ENCODE peak calls at places on chromosomes 3 and 15, in seven cellular contexts. D is K562, C is HCT116, N is A549, Q is Panc1, J is GM23338, X is HepG2. U is an unnamed sample.

GRCh38 chr3:194382196-194382891 is 12.8 kb upstream of the LRRC15 start:
- DNase-seq in C (no peak), N (no peak), J (no peak), Q (no peak), X (no peak), D (no peak), U (no peak)

GRCh38 chr3:171711461-171711860 is 98.8 kb downstream of the PLD1 start:
- DNase-seq in D (no peak), J (no peak), C (no peak), X (no peak), Q (no peak), N (no peak), U (no peak)

GRCh38 chr3:117977504-117978228 is 1057.0 kb downstream of the IGSF11 start:
- DNase-seq in J (no peak), X (no peak), Q (no peak), N (no peak), D (no peak), C (no peak), U (no peak)

GRCh38 chr15:23022156-23022555 is 17.2 kb downstream of the TUBGCP5 start:
- DNase-seq in Q (no peak), N (no peak), C (no peak), D (no peak), J (no peak), X (no peak), U (no peak)

GRCh38 chr3:50186096-50186495 is 5.3 kb upstream of the GNAT1 start:
- DNase-seq in D (no peak), Q (no peak), C (no peak), X (no peak), J (no peak), N (no peak), U (no peak)

GRCh38 chr3:195352895-195353488 is 82.0 kb upstream of the XXYLT1 start:
- DNase-seq in X (peak), D (peak), Q (peak), N (no peak), J (peak), C (peak), U (no peak)

GRCh38 chr3:3170998-3171397 is 8.5 kb downstream of the CRBN start:
- DNase-seq in C (peak), X (no peak), Q (peak), J (peak), D (peak), N (peak), U (peak)

GRCh38 chr15:96894669-96895068 is 564.2 kb downstream of the NR2F2 start:
- DNase-seq in X (no peak), J (no peak), C (no peak), Q (no peak), D (no peak), N (no peak), U (no peak)

GRCh38 chr3:72100062-72100511 is 315.1 kb upstream of the PROK2 start:
- DNase-seq in C (no peak), D (no peak), J (peak), Q (no peak), X (no peak), N (no peak), U (peak)

GRCh38 chr15:77021803-77022381 is 27.0 kb downstream of the PSTPIP1 start:
- DNase-seq in J (no peak), N (no peak), D (no peak), C (no peak), Q (no peak), X (no peak), U (no peak)

GRCh38 chr3:35486295-35486694 is 153.0 kb upstream of the ARPP21 start:
- DNase-seq in D (no peak), X (peak), J (peak), N (no peak), Q (no peak), C (no peak), U (no peak)

GRCh38 chr3:61526307-61526706 is 35.1 kb upstream of the PTPRG start:
- DNase-seq in N (no peak), Q (no peak), C (no peak), D (no peak), J (no peak), X (no peak), U (no peak)

GRCh38 chr3:106428565-106428994 is 559.8 kb upstream of the CBLB start:
- DNase-seq in D (peak), J (no peak), Q (no peak), X (no peak), C (no peak), N (peak), U (peak)

GRCh38 chr3:35602395-35602936 is 36.9 kb upstream of the ARPP21 start:
- DNase-seq in C (no peak), J (no peak), N (no peak), D (no peak), X (no peak), Q (no peak), U (no peak)

GRCh38 chr3:61682671-61683408 is 121.5 kb downstream of the PTPRG start:
- DNase-seq in Q (no peak), J (no peak), N (no peak), D (no peak), C (peak), X (no peak), U (no peak)

GRCh38 chr15:71434774-71435173 is 319.5 kb downstream of the THSD4 start:
- DNase-seq in X (no peak), C (no peak), D (no peak), J (no peak), N (no peak), Q (no peak), U (no peak)

GRCh38 chr15:62075595-62076279 is 9.0 kb downstream of the C2CD4A start:
- DNase-seq in D (no peak), J (no peak), C (no peak), N (no peak), Q (no peak), X (no peak), U (no peak)

GRCh38 chr3:192816274-192816853 is 89.0 kb upstream of the FGF12 start:
- DNase-seq in X (peak), Q (peak), N (peak), D (peak), J (peak), C (peak), U (peak)

GRCh38 chr3:175041369-175041768 is 182.2 kb downstream of the NAALADL2 start:
- DNase-seq in J (no peak), Q (no peak), D (no peak), X (no peak), N (no peak), C (no peak), U (no peak)

GRCh38 chr3:35680866-35681650 is 41.7 kb downstream of the ARPP21 start:
- DNase-seq in Q (no peak), C (no peak), J (no peak), X (no peak), D (no peak), N (no peak), U (no peak)

GRCh38 chr3:175082631-175083030 is 223.5 kb downstream of the NAALADL2 start:
- DNase-seq in X (no peak), C (no peak), Q (no peak), D (no peak), J (no peak), N (no peak), U (no peak)

GRCh38 chr15:86139828-86140227 is 60.2 kb downstream of the AGBL1 start:
- DNase-seq in D (peak), N (peak), J (peak), X (no peak), C (no peak), Q (peak), U (peak)
- TF ChIP-seq REST in D (no peak), N (no peak), J (no peak), X (no peak), C (no peak), Q (no peak), U (no peak)

GRCh38 chr3:183958226-183958625 is 59.5 kb downstream of the ABCC5 start:
- DNase-seq in C (no peak), D (no peak), X (no peak), J (no peak), N (no peak), Q (no peak), U (no peak)

GRCh38 chr3:183953471-183954070 is 64.1 kb downstream of the ABCC5 start:
- DNase-seq in X (no peak), D (no peak), C (no peak), J (no peak), N (no peak), Q (no peak), U (no peak)

GRCh38 chr3:183954875-183955274 is 62.8 kb downstream of the ABCC5 start:
- DNase-seq in J (peak), X (no peak), Q (no peak), C (no peak), D (no peak), N (no peak), U (no peak)

GRCh38 chr3:183958775-183959174 is 58.9 kb downstream of the ABCC5 start:
- DNase-seq in J (no peak), N (no peak), C (no peak), D (no peak), Q (no peak), X (no peak), U (no peak)

GRCh38 chr3:183959214-183959613 is 58.5 kb downstream of the ABCC5 start:
- DNase-seq in N (peak), D (no peak), J (no peak), C (peak), Q (no peak), X (peak), U (no peak)
- TF ChIP-seq REST in N (no peak), D (no peak), J (no peak), C (no peak), Q (no peak), X (no peak), U (no peak)

GRCh38 chr3:145182196-145182911 is 978.6 kb downstream of the PLOD2 start:
- DNase-seq in C (no peak), J (no peak), X (no peak), N (no peak), D (no peak), Q (no peak), U (no peak)

GRCh38 chr3:145190138-145190537 is 970.8 kb downstream of the PLOD2 start:
- DNase-seq in C (no peak), Q (no peak), D (no peak), X (no peak), J (no peak), N (no peak), U (no peak)

GRCh38 chr3:145183261-145183660 is 977.7 kb downstream of the PLOD2 start:
- DNase-seq in D (no peak), X (no peak), Q (no peak), N (no peak), C (no peak), J (no peak), U (no peak)

GRCh38 chr3:145191543-145191942 is 969.4 kb downstream of the PLOD2 start:
- DNase-seq in N (no peak), D (no peak), X (peak), J (no peak), Q (no peak), C (no peak), U (no peak)

GRCh38 chr3:145188079-145188785 is 972.8 kb downstream of the PLOD2 start:
- DNase-seq in D (no peak), J (no peak), Q (no peak), C (no peak), X (no peak), N (no peak), U (no peak)
- TF ChIP-seq REST in D (no peak), J (no peak), Q (no peak), C (no peak), X (no peak), N (no peak), U (no peak)

GRCh38 chr3:179624471-179624870 is 19.9 kb downstream of the NDUFB5 start:
- DNase-seq in J (no peak), C (no peak), D (no peak), X (no peak), Q (no peak), N (no peak), U (no peak)
- TF ChIP-seq REST in J (no peak), C (no peak), D (no peak), X (no peak), Q (no peak), N (no peak), U (no peak)

GRCh38 chr15:49471733-49472132 is 48.7 kb downstream of the FGF7 start:
- DNase-seq in C (no peak), J (no peak), D (peak), N (no peak), X (no peak), Q (no peak), U (no peak)

GRCh38 chr15:49472338-49472737 is 49.3 kb downstream of the FGF7 start:
- DNase-seq in C (no peak), X (no peak), D (no peak), J (no peak), Q (no peak), N (no peak), U (no peak)

GRCh38 chr15:49467782-49468181 is 44.7 kb downstream of the FGF7 start:
- DNase-seq in X (no peak), D (no peak), C (no peak), Q (no peak), N (no peak), J (no peak), U (no peak)

GRCh38 chr15:49466119-49466518 is 43.1 kb downstream of the FGF7 start:
- DNase-seq in D (no peak), X (no peak), Q (no peak), J (no peak), N (no peak), C (no peak), U (no peak)

DNA sequence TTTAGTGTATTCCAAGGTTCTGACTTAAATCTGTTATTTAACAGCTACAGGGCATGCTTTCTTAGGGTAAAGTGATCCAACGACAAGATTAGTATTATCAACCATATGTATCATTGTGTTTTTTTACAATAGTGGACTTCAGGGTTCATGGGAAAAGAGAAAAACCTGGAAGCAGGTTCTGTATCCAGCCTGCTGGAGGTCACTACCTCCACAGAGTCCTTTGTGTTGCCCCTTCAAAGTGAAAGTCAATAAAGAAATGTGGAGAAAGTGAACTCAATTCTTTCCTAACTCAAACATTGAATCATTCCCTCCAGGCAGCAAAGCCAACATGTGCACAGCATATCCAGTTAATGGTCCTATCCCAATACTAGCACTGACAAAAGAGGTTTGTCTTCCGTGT is 45.4 kb downstream of the FGF7 start:
- DNase-seq in X (peak), D (no peak), N (no peak), Q (peak), C (no peak), J (no peak), U (peak)
- TF ChIP-seq REST in X (no peak), D (no peak), N (no peak), Q (no peak), C (no peak), J (no peak), U (no peak)

GRCh38 chr3:55271549-55271948 is 215.6 kb downstream of the WNT5A start:
- DNase-seq in J (no peak), N (no peak), C (no peak), Q (no peak), X (no peak), D (no peak), U (no peak)

GRCh38 chr3:55269096-55269495 is 218.0 kb downstream of the WNT5A start:
- DNase-seq in C (no peak), J (no peak), D (no peak), X (no peak), N (no peak), Q (no peak), U (no peak)

GRCh38 chr3:55272031-55272645 is 215.0 kb downstream of the WNT5A start:
- DNase-seq in D (no peak), J (no peak), C (no peak), Q (no peak), X (no peak), N (no peak), U (no peak)

GRCh38 chr3:55269636-55270035 is 217.5 kb downstream of the WNT5A start:
- DNase-seq in N (no peak), D (no peak), Q (no peak), X (no peak), J (no peak), C (no peak), U (no peak)

DNA sequence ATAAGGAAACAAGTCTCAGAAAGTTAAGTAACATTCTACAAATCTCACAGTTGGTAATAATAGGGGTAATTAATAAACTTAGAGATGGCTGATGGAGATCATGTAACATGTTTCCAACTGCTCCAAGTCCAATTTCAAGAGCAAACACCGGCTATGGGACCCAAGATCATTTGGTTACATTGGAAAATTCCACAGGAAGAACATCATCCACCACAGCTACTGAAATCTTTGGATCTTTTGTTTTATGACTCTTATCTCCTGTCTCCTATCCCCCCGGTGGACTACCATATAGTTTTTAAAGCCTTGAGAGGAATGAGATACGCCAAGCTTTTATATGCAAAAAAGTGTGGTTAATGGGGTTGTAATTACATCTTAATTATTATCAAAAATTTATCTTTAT is 216.1 kb downstream of the WNT5A start:
- DNase-seq in Q (no peak), D (no peak), X (peak), N (no peak), C (no peak), J (no peak), U (no peak)
- TF ChIP-seq REST in Q (no peak), D (no peak), X (no peak), N (no peak), C (no peak), J (no peak), U (no peak)

GRCh38 chr15:38070778-38071177 is 136.3 kb downstream of the TMCO5A start:
- DNase-seq in X (no peak), Q (no peak), J (no peak), N (no peak), C (no peak), D (no peak), U (no peak)

GRCh38 chr15:38073278-38073930 is 139.0 kb downstream of the TMCO5A start:
- DNase-seq in X (peak), D (no peak), J (peak), Q (no peak), N (no peak), C (peak), U (no peak)

GRCh38 chr15:38071211-38071972 is 137.0 kb downstream of the TMCO5A start:
- DNase-seq in D (no peak), J (no peak), Q (no peak), X (no peak), N (no peak), C (no peak), U (no peak)

GRCh38 chr15:38072507-38073277 is 138.3 kb downstream of the TMCO5A start:
- DNase-seq in D (peak), C (peak), Q (no peak), X (peak), J (peak), N (peak), U (peak)

GRCh38 chr15:38072007-38072506 is 137.6 kb downstream of the TMCO5A start:
- DNase-seq in N (no peak), D (no peak), X (no peak), J (peak), Q (no peak), C (no peak), U (no peak)
- TF ChIP-seq REST in N (no peak), D (no peak), X (no peak), J (no peak), Q (no peak), C (no peak), U (no peak)

DNA sequence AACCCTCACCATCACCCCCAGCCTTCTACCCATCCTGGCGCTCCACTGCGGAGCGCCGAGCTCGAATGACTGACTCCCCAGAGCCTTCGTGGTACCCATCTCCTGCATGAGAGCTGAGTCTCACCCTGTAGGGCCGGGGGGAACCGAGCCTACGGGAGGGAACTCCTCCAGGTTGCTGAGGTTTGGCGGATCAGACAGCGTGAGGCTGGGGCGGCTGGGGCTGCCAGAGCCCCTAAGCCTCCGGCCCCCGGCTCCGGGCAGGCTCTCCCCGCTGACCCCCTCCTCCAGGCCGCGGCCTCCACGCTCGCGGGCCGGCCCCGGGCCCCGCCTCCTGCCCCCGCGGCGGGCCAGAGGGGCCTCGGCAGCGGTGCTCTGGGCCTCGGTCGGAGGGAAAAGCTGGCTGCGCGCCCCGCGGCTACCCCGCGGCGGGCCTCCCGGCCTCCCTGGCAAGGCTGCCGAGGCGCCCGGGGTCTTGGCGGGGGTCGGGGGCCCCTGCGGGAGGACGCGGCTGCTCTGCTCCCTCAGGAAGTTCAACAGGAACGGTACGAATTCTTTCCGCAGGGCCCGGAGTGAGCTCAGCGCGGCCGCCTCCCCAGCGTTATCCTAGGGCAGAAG is 643 bp downstream of the CDAN1 start:
- DNase-seq in D (peak), C (no peak), Q (no peak), X (no peak), N (peak), J (peak), U (peak)
- TF ChIP-seq REST in D (no peak), C (no peak), Q (no peak), X (no peak), N (no peak), J (no peak), U (no peak)